ENCODE peak calls at places on chromosomes 12 and 14, in four cellular contexts. C is HCT116, S is GM23248, A is astrocyte. Y is an unnamed sample.

GRCh38 chr14:64049616-64050381 is 197.0 kb downstream of the SYNE2 start:
- DNase-seq in S (no peak), A (no peak), C (no peak), Y (no peak)

GRCh38 chr12:49198431-49199155 is 9.7 kb upstream of the TUBA1A start:
- DNase-seq in A (peak; percentile 95), S (peak; percentile 91), C (no peak), Y (peak; percentile 81)

GRCh38 chr14:76777721-76778120 is 16.5 kb downstream of the VASH1 start:
- DNase-seq in C (no peak), S (no peak), A (no peak), Y (no peak)

GRCh38 chr12:51819851-51820720 is 28.4 kb downstream of the FIGNL2 start:
- DNase-seq in S (peak; percentile 80), C (no peak), A (no peak), Y (peak; percentile 23)

GRCh38 chr14:104086661-104087461 is 1.4 kb downstream of the ASPG start:
- DNase-seq in A (no peak), S (no peak), C (no peak), Y (no peak)

GRCh38 chr14:51616256-51616655 is 35.5 kb upstream of the FRMD6 start:
- DNase-seq in A (no peak), C (no peak), S (no peak), Y (no peak)

GRCh38 chr14:90903101-90903500 is 86.9 kb upstream of the TTC7B start:
- DNase-seq in A (peak; percentile 18), S (peak; percentile 72), C (peak; percentile 45), Y (peak; percentile 36)

GRCh38 chr14:65599375-65599774 is 186.8 kb downstream of the FUT8 start:
- DNase-seq in S (peak; percentile 27), C (no peak), A (peak; percentile 63), Y (peak; percentile 75)

GRCh38 chr14:52299692-52300278 is 14.3 kb upstream of the PTGER2 start:
- DNase-seq in A (peak; percentile 44), C (peak; percentile 31), S (peak; percentile 76), Y (peak; percentile 58)

GRCh38 chr12:103936679-103937078 is 6.5 kb downstream of the HSP90B1 start:
- DNase-seq in S (no peak), A (no peak), C (no peak), Y (no peak)

GRCh38 chr14:95663226-95663797 is 22.9 kb upstream of the TCL1B start:
- DNase-seq in A (no peak), C (no peak), S (no peak), Y (no peak)

GRCh38 chr12:55654506-55655224 is 18.0 kb downstream of the OR10P1 start:
- DNase-seq in A (no peak), S (no peak), C (no peak), Y (no peak)

GRCh38 chr14:62428429-62429203 is 616.6 kb downstream of the KCNH5 start:
- DNase-seq in A (peak; percentile 80), S (no peak), C (no peak), Y (peak; percentile 83)

GRCh38 chr14:94320243-94320642 is 2.9 kb downstream of the SERPINA6 start:
- DNase-seq in C (no peak), S (no peak), A (no peak), Y (no peak)

GRCh38 chr12:13144266-13144828 is 40.9 kb upstream of the GSG1 start:
- DNase-seq in C (no peak), S (no peak), A (no peak), Y (no peak)

GRCh38 chr14:81517798-81518398 is 15.8 kb downstream of the SEL1L start:
- DNase-seq in A (no peak), S (peak; percentile 78), C (no peak), Y (peak; percentile 13)

GRCh38 chr12:66144796-66145754 is 14.5 kb upstream of the LLPH start:
- DNase-seq in C (peak; percentile 52), A (peak; percentile 31), S (peak; percentile 82), Y (peak; percentile 85)

GRCh38 chr12:27549231-27549800 is 25.3 kb downstream of the PPFIBP1 start:
- DNase-seq in S (peak; percentile 94), A (peak; percentile 85), C (peak; percentile 59), Y (peak; percentile 88)

GRCh38 chr12:6554990-6555691 is 701 bp downstream of the IFFO1 start:
- DNase-seq in A (no peak), S (peak; percentile 57), C (no peak), Y (no peak)

GRCh38 chr14:74945852-74946658 is 9.3 kb downstream of the PGF start:
- DNase-seq in C (peak; percentile 39), S (peak; percentile 71), A (peak; percentile 22), Y (peak; percentile 67)

GRCh38 chr12:81128930-81129554 is 51.2 kb downstream of the ACSS3 start:
- DNase-seq in A (peak; percentile 37), C (peak; percentile 22), S (peak; percentile 60), Y (peak; percentile 59)

GRCh38 chr12:100717733-100718067 is 76.9 kb upstream of the ANO4 start:
- DNase-seq in S (peak; percentile 52), A (no peak), C (no peak), Y (peak; percentile 6)

GRCh38 chr14:77641534-77642341 is 25.3 kb upstream of the SPTLC2 start:
- DNase-seq in C (no peak), A (peak; percentile 18), S (peak; percentile 82), Y (peak; percentile 47)

GRCh38 chr14:69715725-69716482 is 51.0 kb upstream of the SRSF5 start:
- DNase-seq in A (peak; percentile 75), S (peak; percentile 76), C (no peak), Y (peak; percentile 80)

GRCh38 chr14:54147285-54147684 is 190.7 kb upstream of the BMP4 start:
- DNase-seq in S (peak; percentile 57), A (peak; percentile 71), C (no peak), Y (no peak)

GRCh38 chr12:94636462-94637085 is 13.8 kb downstream of the TMCC3 start:
- DNase-seq in S (no peak), A (no peak), C (no peak), Y (peak; percentile 45)

GRCh38 chr12:96044017-96044985 is 8.9 kb upstream of the LTA4H start:
- DNase-seq in C (no peak), A (peak; percentile 64), S (peak; percentile 69), Y (peak; percentile 69)

GRCh38 chr14:101360045-101360931 is 201.0 kb upstream of the DIO3 start:
- DNase-seq in S (peak; percentile 10), C (no peak), A (no peak), Y (peak; percentile 85)

GRCh38 chr12:124488520-124488919 is 78.9 kb downstream of the NCOR2 start:
- DNase-seq in C (no peak), S (no peak), A (no peak), Y (no peak)

GRCh38 chr12:12715459-12716150 is 1.6 kb upstream of the CDKN1B start:
- DNase-seq in A (peak; percentile 18), C (no peak), S (peak; percentile 28), Y (peak; percentile 25)

GRCh38 chr12:1357171-1357570 is 237.2 kb downstream of the FBXL14 start:
- DNase-seq in S (peak; percentile 26), C (no peak), A (peak; percentile 70), Y (peak; percentile 15)

GRCh38 chr14:95190346-95190840 is 33.1 kb upstream of the DICER1 start:
- DNase-seq in C (no peak), S (no peak), A (peak; percentile 18), Y (no peak)

GRCh38 chr14:81132492-81132891 is 88.3 kb downstream of the GTF2A1 start:
- DNase-seq in A (no peak), C (no peak), S (no peak), Y (no peak)

DNA sequence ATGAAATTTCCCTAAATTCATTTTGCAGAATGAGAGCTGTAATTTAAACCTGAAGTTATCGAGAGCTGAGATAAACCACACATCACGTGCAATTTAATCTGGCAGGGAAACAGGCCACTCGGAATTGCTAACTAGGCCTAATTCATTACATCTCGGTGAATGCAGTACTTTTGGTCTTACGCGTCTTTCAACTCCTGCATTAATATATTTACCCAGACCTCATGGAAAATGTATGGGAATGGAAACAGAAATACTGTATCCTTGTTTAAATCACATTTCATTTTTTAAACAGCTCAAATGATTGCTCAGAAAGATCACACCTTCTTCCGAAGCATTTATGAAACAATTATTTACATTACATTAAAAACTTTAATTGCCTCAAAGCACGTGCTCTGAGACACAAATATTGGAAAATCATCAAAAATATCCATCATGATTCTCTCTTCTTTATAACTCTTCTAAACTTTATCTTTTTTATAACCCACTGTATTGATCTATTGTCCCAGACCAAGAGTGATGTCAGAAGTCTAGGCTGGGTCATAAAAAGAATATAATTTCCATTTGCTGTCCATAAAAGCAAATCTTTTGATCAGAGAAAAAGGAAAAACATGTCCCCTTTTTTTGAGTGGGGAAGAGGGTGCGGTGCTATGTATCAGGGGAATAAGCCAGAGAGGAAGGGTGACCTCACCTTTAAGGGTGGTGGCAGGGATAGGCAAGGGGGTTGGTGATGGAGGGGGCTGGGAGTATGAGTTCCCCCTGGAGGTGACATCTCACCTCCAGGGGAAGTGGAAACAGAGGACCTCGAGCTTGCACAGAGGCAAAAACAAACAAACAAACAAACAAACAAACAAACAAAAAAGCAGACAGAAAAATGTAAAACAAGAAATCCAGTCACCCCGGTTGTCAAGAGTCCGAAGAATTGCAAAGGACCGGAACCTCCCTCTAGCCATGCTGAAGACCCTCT is 111.9 kb upstream of the MYL2 start:
- DNase-seq in A (no peak), S (no peak), C (no peak), Y (no peak)
- TF ChIP-seq EZH2 in A (no peak), S (no peak), C (no peak), Y (no peak)

GRCh38 chr12:105850103-105850968 is 288.4 kb downstream of the NUAK1 start:
- DNase-seq in S (peak; percentile 12), C (no peak), A (peak; percentile 30), Y (no peak)

GRCh38 chr12:105852958-105853357 is 285.8 kb downstream of the NUAK1 start:
- DNase-seq in C (no peak), S (no peak), A (no peak), Y (no peak)

GRCh38 chr12:105855691-105856405 is 282.9 kb downstream of the NUAK1 start:
- DNase-seq in S (no peak), C (no peak), A (no peak), Y (no peak)

GRCh38 chr12:105848286-105848685 is 290.5 kb downstream of the NUAK1 start:
- DNase-seq in C (no peak), S (no peak), A (no peak), Y (no peak)

DNA sequence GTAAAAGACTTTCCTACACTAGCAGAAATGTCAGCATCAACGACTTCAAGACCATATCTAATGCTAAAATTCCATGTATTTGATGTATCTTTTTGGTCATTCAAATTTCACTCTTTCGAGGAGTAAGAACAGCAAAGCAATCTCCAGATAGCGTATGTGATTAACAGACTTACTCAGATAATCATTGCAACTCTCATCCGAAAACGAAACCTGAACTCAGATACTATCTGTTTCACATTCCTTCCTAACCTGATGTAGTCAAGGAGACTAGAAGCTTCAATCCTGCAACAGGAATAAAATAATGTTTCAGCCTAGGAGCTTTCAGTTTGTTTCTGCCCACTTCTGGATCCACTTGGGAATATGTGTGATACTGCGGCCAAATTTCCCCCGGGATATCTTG is 286.3 kb downstream of the NUAK1 start:
- DNase-seq in C (no peak), A (no peak), S (no peak), Y (no peak)
- H2AFZ ChIP-seq in C (no peak overlapping the region), A (no peak overlapping the region), S (no peak overlapping the region), Y (no peak overlapping the region)

DNA sequence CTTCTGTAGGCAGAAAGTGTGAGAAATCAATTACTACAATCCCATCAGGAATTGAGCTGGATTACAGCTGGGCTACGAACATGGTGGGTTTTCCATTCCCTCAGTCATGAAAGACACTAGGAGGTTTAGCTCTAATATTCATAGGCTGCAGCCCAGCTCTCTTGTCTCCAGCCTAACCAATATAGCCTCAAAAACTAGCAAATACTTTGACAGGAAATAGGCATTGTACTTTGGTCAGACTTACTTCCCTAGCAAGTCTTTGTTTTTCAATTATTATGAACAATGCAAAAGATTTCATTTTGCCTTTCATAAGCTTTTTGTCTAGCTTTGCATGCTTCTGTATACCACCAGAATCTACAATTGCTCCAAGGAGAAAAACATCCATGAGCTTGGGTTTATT is 296.2 kb downstream of the GPHN start:
- DNase-seq in C (no peak), S (no peak), A (no peak), Y (no peak)
- TF ChIP-seq EZH2 in C (no peak), S (no peak), A (no peak), Y (no peak)

GRCh38 chr14:72315720-72316119 is 383.5 kb downstream of the RGS6 start:
- DNase-seq in A (no peak), S (no peak), C (no peak), Y (no peak)

GRCh38 chr14:72318648-72319047 is 386.4 kb downstream of the RGS6 start:
- DNase-seq in S (no peak), A (no peak), C (no peak), Y (no peak)
- H2AFZ ChIP-seq in S (no peak overlapping the region), A (no peak overlapping the region), C (no peak overlapping the region), Y (no peak overlapping the region)

Y was measured in fibroblast of lung.